ENCODE peak calls at places on chromosomes 13 and 19, in ten cellular contexts. T is mucosa of descending colon, F is T-helper 1 cell, N is SW 1271, X is breast epithelium, U is heart left ventricle, C is AG04450, D is Daoy, G is C1 segment of cervical spinal cord, O is right lobe of liver. W is an unnamed sample.

GRCh38 chr19:54389556-54389955 is 24.8 kb upstream of the LAIR1 start:
- DNase-seq in T (no peak), F (peak; percentile 30), N (no peak), X (no peak), U (no peak), C (no peak), D (no peak), G (no peak), O (no peak), W (no peak)

GRCh38 chr19:30207357-30207756 is 164.8 kb upstream of the ZNF536 start:
- DNase-seq in T (no peak), F (no peak), N (no peak), X (no peak), U (no peak), C (no peak), D (no peak), G (no peak), O (no peak), W (no peak)

GRCh38 chr13:25292301-25292700 is 5.0 kb upstream of the MTMR6 start:
- DNase-seq in T (no peak), F (peak; percentile 14), N (no peak), X (no peak), U (no peak), C (no peak), D (no peak), G (no peak), O (no peak), W (peak; percentile 38)

GRCh38 chr19:14505488-14506239 is 9.7 kb upstream of the GIPC1 start:
- DNase-seq in T (peak; percentile 76), F (peak; percentile 66), N (peak; percentile 65), X (peak; percentile 70), U (peak; percentile 81), C (no peak), D (peak; percentile 74), G (peak; percentile 19), O (no peak), W (peak; percentile 97)

GRCh38 chr13:22114630-22115311 is 443.9 kb downstream of the FGF9 start:
- DNase-seq in T (peak; percentile 30), F (peak; percentile 75), N (no peak), X (no peak), U (no peak), C (no peak), D (peak; percentile 73), G (no peak), O (no peak), W (no peak)

GRCh38 chr19:3104708-3104983 is 10.5 kb downstream of the GNA11 start:
- DNase-seq in T (no peak), F (no peak), N (no peak), X (no peak), U (no peak), C (no peak), D (no peak), G (no peak), O (no peak), W (no peak)

GRCh38 chr19:18896421-18896841 is 473 bp upstream of the CERS1 start:
- DNase-seq in T (no peak), F (no peak), N (no peak), X (no peak), U (no peak), C (no peak), D (peak; percentile 40), G (peak; percentile 65), O (no peak), W (no peak)

GRCh38 chr13:59413121-59413520 is 750.6 kb downstream of the DIAPH3 start:
- DNase-seq in T (no peak), F (no peak), N (no peak), X (no peak), U (no peak), C (no peak), D (no peak), G (no peak), O (no peak), W (no peak)

GRCh38 chr13:24161980-24162517 is 1.5 kb downstream of the SPATA13 start:
- DNase-seq in T (peak; percentile 82), F (no peak), N (no peak), X (peak; percentile 70), U (no peak), C (no peak), D (no peak), G (no peak), O (no peak), W (no peak)

GRCh38 chr13:31775148-31775547 is 35.8 kb downstream of the RXFP2 start:
- DNase-seq in T (no peak), F (no peak), N (no peak), X (no peak), U (no peak), C (no peak), D (no peak), G (no peak), O (no peak), W (no peak)